ENCODE peak calls at places on chromosomes 5 and 9, in five cellular contexts. H is ovary, F is HepG2, Y is psoas muscle, E is HL-60. O is an unnamed sample.
A peak's percentile ranks its signal among the peaks of the same experiment; 100 is the strongest.

GRCh38 chr5:133467325-133467700 is 145.0 kb downstream of the FSTL4 start:
- DNase-seq in H (no peak), F (no peak), Y (no peak), E (no peak), O (no peak)

GRCh38 chr5:32265902-32266301 is 46.8 kb downstream of the MTMR12 start:
- DNase-seq in H (no peak), F (no peak), Y (no peak), E (no peak), O (no peak)

GRCh38 chr5:141095263-141095641 is 837 bp downstream of the PCDHB2 start:
- DNase-seq in H (no peak), F (no peak), Y (no peak), E (no peak), O (no peak)

GRCh38 chr5:59123595-59124561 is 541.0 kb downstream of the RAB3C start:
- DNase-seq in H (no peak), F (no peak), Y (no peak), E (no peak), O (no peak)

GRCh38 chr5:91189480-91190332 is 193.4 kb downstream of the ARRDC3 start:
- DNase-seq in H (peak; percentile 63), F (peak; percentile 3), Y (no peak), E (no peak), O (no peak)

GRCh38 chr9:113393281-113393680 is 7.8 kb downstream of the ALAD start:
- DNase-seq in H (no peak), F (no peak), Y (no peak), E (no peak), O (no peak)

GRCh38 chr5:57696005-57696755 is 213.6 kb upstream of the ACTBL2 start:
- DNase-seq in H (peak; percentile 20), F (no peak), Y (no peak), E (no peak), O (no peak)

GRCh38 chr9:87850405-87850804 is 32.3 kb upstream of the SPATA31E1 start:
- DNase-seq in H (no peak), F (no peak), Y (no peak), E (no peak), O (no peak)

GRCh38 chr5:154157483-154158378 is 32.8 kb upstream of the GALNT10 start:
- DNase-seq in H (no peak), F (no peak), Y (no peak), E (no peak), O (no peak)

GRCh38 chr5:55535199-55535905 is 588 bp upstream of the PLPP1 start:
- DNase-seq in H (no peak), F (no peak), Y (no peak), E (no peak), O (no peak)

GRCh38 chr5:154881986-154882385 is 23.6 kb downstream of the CNOT8 start:
- DNase-seq in H (no peak), F (no peak), Y (no peak), E (no peak), O (no peak)

GRCh38 chr5:18881615-18882014 is 1106.4 kb downstream of the CDH18 start:
- DNase-seq in H (no peak), F (no peak), Y (no peak), E (no peak), O (no peak)

GRCh38 chr5:174396541-174396940 is 327.8 kb upstream of the MSX2 start:
- DNase-seq in H (no peak), F (no peak), Y (no peak), E (no peak), O (no peak)

GRCh38 chr5:174398171-174398570 is 326.2 kb upstream of the MSX2 start:
- DNase-seq in H (no peak), F (no peak), Y (no peak), E (no peak), O (no peak)

GRCh38 chr5:174399411-174399810 is 325.0 kb upstream of the MSX2 start:
- DNase-seq in H (no peak), F (no peak), Y (no peak), E (no peak), O (no peak)

GRCh38 chr5:174401793-174402192 is 322.6 kb upstream of the MSX2 start:
- DNase-seq in H (no peak), F (no peak), Y (no peak), E (no peak), O (no peak)

DNA sequence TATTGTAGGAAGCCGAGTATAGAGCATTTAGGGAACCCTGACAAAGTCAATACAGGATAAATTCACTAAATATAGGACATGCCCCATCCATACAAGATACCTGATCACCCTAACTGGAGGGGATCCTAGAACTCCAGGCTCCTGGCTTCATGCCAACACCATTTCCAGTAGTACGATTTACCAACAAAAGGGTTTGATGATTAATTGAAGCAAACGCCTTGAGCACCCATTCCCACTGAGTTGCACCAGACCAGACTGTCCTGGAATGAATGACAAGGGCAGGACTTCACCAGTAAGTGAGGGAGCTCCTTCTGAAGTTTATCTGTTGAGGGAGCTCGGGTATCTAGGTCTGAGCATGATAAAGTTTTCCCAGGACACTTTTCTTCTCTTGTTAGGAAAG is 327.2 kb upstream of the MSX2 start:
- DNase-seq in H (no peak), F (no peak), Y (no peak), E (no peak), O (no peak)
- H3K4me3 ChIP-seq in H (no peak overlapping the region), F (no peak overlapping the region), Y (no peak overlapping the region), E (no peak overlapping the region), O (no peak overlapping the region)

GRCh38 chr5:168992687-168993086 is 308.3 kb downstream of the SLIT3 start:
- DNase-seq in H (no peak), F (peak; percentile 16), Y (no peak), E (no peak), O (no peak)
- TF ChIP-seq CTCF in H (no peak), F (peak; percentile 41), Y (no peak), E (no peak), O (peak; percentile 40)

GRCh38 chr5:101288633-101289032 is 385.6 kb upstream of the ST8SIA4 start:
- DNase-seq in H (no peak), F (no peak), Y (no peak), E (no peak), O (no peak)
- H3K27ac ChIP-seq in H (no peak overlapping the region), F (no peak overlapping the region), Y (no peak overlapping the region), E (no peak overlapping the region), O (no peak overlapping the region)

GRCh38 chr9:29644514-29644913 is 2071.2 kb upstream of the C9orf72 start:
- DNase-seq in H (no peak), F (no peak), Y (no peak), E (no peak), O (no peak)
- H3K4me3 ChIP-seq in H (no peak overlapping the region), F (no peak overlapping the region), Y (no peak overlapping the region), E (no peak overlapping the region), O (no peak overlapping the region)

DNA sequence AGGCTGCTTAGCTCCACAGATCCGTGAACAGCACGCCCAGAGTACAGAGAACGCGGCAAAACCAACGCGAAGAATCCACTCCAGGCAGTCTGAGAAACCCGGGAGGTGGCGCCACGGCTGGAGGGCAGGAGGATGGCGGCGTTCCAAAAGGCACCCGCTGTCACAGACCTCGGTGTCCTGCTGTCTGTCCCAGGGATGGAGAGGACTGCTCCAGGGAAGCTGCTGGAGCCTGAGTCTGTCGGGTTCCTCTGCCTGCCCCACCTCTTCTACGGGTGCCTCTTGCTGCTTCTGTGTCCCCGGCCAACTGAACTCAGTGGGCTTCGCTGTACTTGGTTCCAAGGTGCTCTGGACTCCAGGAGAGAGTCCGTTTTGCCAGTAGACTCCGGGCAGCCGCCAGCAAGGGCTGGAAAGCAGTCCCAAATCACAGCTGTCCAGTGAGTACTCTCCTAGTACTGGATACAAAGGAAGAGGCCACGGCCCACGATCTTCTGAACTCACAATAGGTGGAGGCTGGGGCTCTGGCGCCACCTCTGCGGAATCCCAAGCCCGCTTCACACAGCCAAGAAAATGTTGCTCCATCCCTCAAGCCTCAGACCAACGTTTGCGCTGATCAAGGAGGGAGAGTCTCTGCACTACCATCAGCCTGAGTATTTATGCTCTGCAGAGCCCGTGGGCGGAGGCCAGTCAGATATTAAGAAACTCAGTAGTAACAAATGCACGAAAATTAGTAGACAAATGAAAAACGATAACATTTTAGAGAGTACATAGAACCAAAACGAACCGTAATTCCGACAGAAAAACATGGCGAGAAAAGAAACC is 442 bp downstream of the ANXA2R start:
- DNase-seq in H (peak; percentile 29), F (peak; percentile 50), Y (peak; percentile 88), E (peak; percentile 85), O (no peak)
- TF ChIP-seq CTCF in H (no peak), F (peak; percentile 52), Y (peak; percentile 2), E (no peak), O (no peak)

GRCh38 chr9:68942790-68943189 is 71.1 kb downstream of the PRKACG start:
- DNase-seq in H (no peak), F (no peak), Y (no peak), E (no peak), O (no peak)
- H3K27ac ChIP-seq in H (no peak overlapping the region), F (no peak overlapping the region), Y (no peak overlapping the region), E (no peak overlapping the region), O (no peak overlapping the region)

GRCh38 chr5:53037141-53037859 is 48.1 kb downstream of the ITGA2 start:
- DNase-seq in H (no peak), F (no peak), Y (no peak), E (no peak), O (no peak)
- H3K4me3 ChIP-seq in H (no peak overlapping the region), F (no peak overlapping the region), Y (no peak overlapping the region), E (no peak overlapping the region), O (no peak overlapping the region)

DNA sequence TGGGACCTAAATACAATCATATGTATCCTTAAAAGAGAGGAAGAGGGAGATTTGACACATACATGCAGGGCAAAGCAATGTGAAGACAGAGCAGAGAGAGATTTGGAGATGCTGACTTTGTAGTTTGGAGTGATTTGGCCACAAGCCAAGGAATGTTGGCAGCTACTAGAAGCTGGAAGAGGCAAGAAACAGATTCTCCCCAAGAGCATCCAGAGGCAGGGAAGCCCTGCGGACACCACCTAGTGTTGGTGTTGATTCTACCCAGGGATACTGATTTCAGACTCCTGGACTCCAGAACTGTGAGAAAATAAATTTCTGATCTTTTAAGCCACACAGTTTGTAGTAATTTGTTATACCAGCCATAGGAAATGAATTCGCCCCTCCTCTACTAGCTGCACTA is 64.9 kb upstream of the OSMR start:
- DNase-seq in H (peak; percentile 72), F (no peak), Y (peak; percentile 68), E (no peak), O (peak; percentile 53)
- TF ChIP-seq CTCF in H (no peak), F (no peak), Y (peak; percentile 37), E (no peak), O (peak; percentile 39)

DNA sequence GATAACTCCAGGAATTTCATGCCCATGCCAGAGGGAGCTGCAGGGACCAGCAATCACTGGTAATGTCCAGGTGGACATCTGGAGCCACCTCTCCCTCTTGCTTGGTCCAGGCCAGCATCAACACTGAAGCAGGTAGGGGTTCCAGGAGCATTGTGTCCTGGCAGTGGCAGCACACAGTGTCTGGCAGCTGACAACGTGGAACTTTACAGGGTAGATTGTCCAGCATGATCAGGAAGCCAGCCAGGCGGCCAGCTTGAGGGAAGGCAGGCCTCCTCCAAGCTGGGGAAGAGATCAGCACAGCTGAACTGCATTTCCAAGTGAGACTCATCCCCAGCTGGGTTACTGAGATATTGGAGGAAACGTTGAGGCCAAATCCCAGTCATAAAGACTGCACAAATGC is 82.6 kb upstream of the RASGRF2 start:
- DNase-seq in H (no peak), F (no peak), Y (no peak), E (no peak), O (no peak)
- H3K27ac ChIP-seq in H (no peak overlapping the region), F (no peak overlapping the region), Y (no peak overlapping the region), E (no peak overlapping the region), O (no peak overlapping the region)